ENCODE peak calls at places on chromosomes 6 and 20, in seven cellular contexts. One of them, this sample, is unnamed.

GRCh38 chr6:1862411-1862810 is 252.7 kb downstream of the FOXC1 start:
- DNase-seq in nephron progenitor cell: no peak
- DNase-seq in left cardiac atrium: no peak
- DNase-seq in IMR-90: no peak
- DNase-seq in left ventricle myocardium superior: no peak
- DNase-seq in T-helper 1 cell: no peak
- DNase-seq in GM18507: no peak
- DNase-seq in this sample: no peak

GRCh38 chr20:31675828-31676533 is 38.3 kb downstream of the COX4I2 start:
- DNase-seq in left cardiac atrium: peak; percentile 50
- DNase-seq in nephron progenitor cell: no peak
- DNase-seq in left ventricle myocardium superior: no peak
- DNase-seq in IMR-90: peak; percentile 25
- DNase-seq in GM18507: no peak
- DNase-seq in T-helper 1 cell: peak; percentile 39
- DNase-seq in this sample: no peak

GRCh38 chr6:16437095-16437494 is 198.7 kb downstream of the GMPR start:
- DNase-seq in GM18507: no peak
- DNase-seq in left ventricle myocardium superior: no peak
- DNase-seq in left cardiac atrium: no peak
- DNase-seq in nephron progenitor cell: no peak
- DNase-seq in T-helper 1 cell: no peak
- DNase-seq in IMR-90: no peak
- DNase-seq in this sample: no peak

GRCh38 chr20:11323821-11324220 is 593.9 kb upstream of the BTBD3 start:
- DNase-seq in T-helper 1 cell: no peak
- DNase-seq in GM18507: no peak
- DNase-seq in left ventricle myocardium superior: no peak
- DNase-seq in left cardiac atrium: no peak
- DNase-seq in IMR-90: no peak
- DNase-seq in nephron progenitor cell: no peak
- DNase-seq in this sample: no peak

GRCh38 chr20:22402550-22402949 is 181.8 kb downstream of the FOXA2 start:
- DNase-seq in nephron progenitor cell: no peak
- DNase-seq in left ventricle myocardium superior: no peak
- DNase-seq in T-helper 1 cell: no peak
- DNase-seq in left cardiac atrium: no peak
- DNase-seq in IMR-90: no peak
- DNase-seq in GM18507: no peak
- DNase-seq in this sample: no peak

GRCh38 chr6:144408151-144408550 is 123.0 kb downstream of the UTRN start:
- DNase-seq in left ventricle myocardium superior: peak; percentile 74
- DNase-seq in IMR-90: peak; percentile 18
- DNase-seq in nephron progenitor cell: peak; percentile 14
- DNase-seq in left cardiac atrium: peak; percentile 63
- DNase-seq in GM18507: no peak
- DNase-seq in T-helper 1 cell: no peak
- DNase-seq in this sample: no peak

GRCh38 chr6:158381214-158381613 is 68.9 kb downstream of the TULP4 start:
- DNase-seq in T-helper 1 cell: no peak
- DNase-seq in left cardiac atrium: no peak
- DNase-seq in IMR-90: no peak
- DNase-seq in nephron progenitor cell: no peak
- DNase-seq in left ventricle myocardium superior: no peak
- DNase-seq in GM18507: no peak
- DNase-seq in this sample: no peak

GRCh38 chr6:130406935-130407532 is 41.2 kb downstream of the TMEM200A start:
- DNase-seq in IMR-90: no peak
- DNase-seq in left cardiac atrium: no peak
- DNase-seq in left ventricle myocardium superior: no peak
- DNase-seq in GM18507: no peak
- DNase-seq in T-helper 1 cell: no peak
- DNase-seq in nephron progenitor cell: no peak
- DNase-seq in this sample: no peak

GRCh38 chr6:103675807-103676406 is 1183.8 kb downstream of the HACE1 start:
- DNase-seq in left ventricle myocardium superior: no peak
- DNase-seq in IMR-90: no peak
- DNase-seq in nephron progenitor cell: no peak
- DNase-seq in T-helper 1 cell: no peak
- DNase-seq in left cardiac atrium: no peak
- DNase-seq in GM18507: no peak
- DNase-seq in this sample: no peak

GRCh38 chr6:159053781-159054398 is 9.1 kb upstream of the TAGAP start:
- DNase-seq in left cardiac atrium: no peak
- DNase-seq in T-helper 1 cell: no peak
- DNase-seq in nephron progenitor cell: no peak
- DNase-seq in IMR-90: no peak
- DNase-seq in left ventricle myocardium superior: no peak
- DNase-seq in GM18507: no peak
- DNase-seq in this sample: no peak

GRCh38 chr6:17851001-17851719 is 136.3 kb downstream of the KIF13A start:
- DNase-seq in left ventricle myocardium superior: no peak
- DNase-seq in GM18507: no peak
- DNase-seq in nephron progenitor cell: no peak
- DNase-seq in left cardiac atrium: no peak
- DNase-seq in IMR-90: peak; percentile 55
- DNase-seq in T-helper 1 cell: no peak
- DNase-seq in this sample: no peak

GRCh38 chr20:53735536-53736050 is 142.0 kb upstream of the ZNF217 start:
- DNase-seq in left ventricle myocardium superior: no peak
- DNase-seq in IMR-90: peak; percentile 92
- DNase-seq in T-helper 1 cell: no peak
- DNase-seq in GM18507: no peak
- DNase-seq in left cardiac atrium: no peak
- DNase-seq in nephron progenitor cell: no peak
- DNase-seq in this sample: no peak

GRCh38 chr6:130494745-130495144 is 128.9 kb downstream of the TMEM200A start:
- DNase-seq in left cardiac atrium: no peak
- DNase-seq in left ventricle myocardium superior: no peak
- DNase-seq in IMR-90: peak; percentile 67
- DNase-seq in nephron progenitor cell: no peak
- DNase-seq in GM18507: no peak
- DNase-seq in T-helper 1 cell: no peak
- DNase-seq in this sample: no peak

GRCh38 chr20:63709149-63709527 is 1.3 kb downstream of the ZGPAT start:
- DNase-seq in T-helper 1 cell: no peak
- DNase-seq in IMR-90: no peak
- DNase-seq in left ventricle myocardium superior: peak; percentile 27
- DNase-seq in GM18507: no peak
- DNase-seq in nephron progenitor cell: no peak
- DNase-seq in left cardiac atrium: no peak
- DNase-seq in this sample: no peak

GRCh38 chr20:59770851-59771250 is 162.6 kb downstream of the SYCP2 start:
- DNase-seq in GM18507: no peak
- DNase-seq in left cardiac atrium: no peak
- DNase-seq in IMR-90: no peak
- DNase-seq in left ventricle myocardium superior: no peak
- DNase-seq in nephron progenitor cell: no peak
- DNase-seq in T-helper 1 cell: no peak
- DNase-seq in this sample: no peak

GRCh38 chr6:169959129-169960002 is 207.9 kb downstream of the ERMARD start:
- DNase-seq in GM18507: no peak
- DNase-seq in IMR-90: no peak
- DNase-seq in nephron progenitor cell: no peak
- DNase-seq in T-helper 1 cell: peak; percentile 25
- DNase-seq in left ventricle myocardium superior: no peak
- DNase-seq in left cardiac atrium: no peak
- DNase-seq in this sample: no peak

GRCh38 chr6:148998704-148999103 is 251.9 kb downstream of the UST start:
- DNase-seq in GM18507: no peak
- DNase-seq in T-helper 1 cell: no peak
- DNase-seq in IMR-90: no peak
- DNase-seq in nephron progenitor cell: no peak
- DNase-seq in left cardiac atrium: no peak
- DNase-seq in left ventricle myocardium superior: peak; percentile 40
- DNase-seq in this sample: no peak

GRCh38 chr6:56370591-56371198 is 123.3 kb upstream of the COL21A1 start:
- DNase-seq in left ventricle myocardium superior: no peak
- DNase-seq in GM18507: no peak
- DNase-seq in left cardiac atrium: peak; percentile 33
- DNase-seq in T-helper 1 cell: no peak
- DNase-seq in IMR-90: peak; percentile 87
- DNase-seq in nephron progenitor cell: no peak
- DNase-seq in this sample: peak; percentile 11

GRCh38 chr20:43799150-43799711 is 72.4 kb upstream of the GTSF1L start:
- DNase-seq in nephron progenitor cell: no peak
- DNase-seq in GM18507: no peak
- DNase-seq in IMR-90: peak; percentile 37
- DNase-seq in left ventricle myocardium superior: no peak
- DNase-seq in T-helper 1 cell: no peak
- DNase-seq in left cardiac atrium: no peak
- DNase-seq in this sample: no peak

GRCh38 chr6:4459032-4459431 is 317.2 kb upstream of the CDYL start:
- DNase-seq in IMR-90: peak; percentile 94
- DNase-seq in left cardiac atrium: peak; percentile 37
- DNase-seq in nephron progenitor cell: no peak
- DNase-seq in GM18507: no peak
- DNase-seq in T-helper 1 cell: no peak
- DNase-seq in left ventricle myocardium superior: no peak
- DNase-seq in this sample: no peak

GRCh38 chr6:137846772-137847313 is 20.2 kb upstream of the TNFAIP3 start:
- DNase-seq in left ventricle myocardium superior: peak; percentile 70
- DNase-seq in IMR-90: no peak
- DNase-seq in GM18507: no peak
- DNase-seq in nephron progenitor cell: no peak
- DNase-seq in left cardiac atrium: peak; percentile 59
- DNase-seq in T-helper 1 cell: no peak
- DNase-seq in this sample: no peak

GRCh38 chr6:15620616-15621015 is 42.2 kb downstream of the DTNBP1 start:
- DNase-seq in left cardiac atrium: no peak
- DNase-seq in GM18507: no peak
- DNase-seq in nephron progenitor cell: no peak
- DNase-seq in T-helper 1 cell: no peak
- DNase-seq in IMR-90: no peak
- DNase-seq in left ventricle myocardium superior: no peak
- DNase-seq in this sample: no peak